ENCODE peak calls at places on chromosomes 11 and 22, in seven cellular contexts. E is AG09309; F is activated effector memory CD4-positive, alpha-beta T cell treated with anti-CD3 and anti-CD28 coated beads, Interleukin-2, amount 50 U/mL, for 16 hours; T is heart right ventricle; P is breast epithelium; I is activated CD8-positive, alpha-beta T cell treated with anti-CD3 and anti-CD28 coated beads for 36 hours; Z is stimulated activated CD8-positive, alpha-beta memory T cell treated with anti-CD3 and anti-CD28 coated beads, Interleukin-15, amount 100 ng/mL, for 24 hours. R is an unnamed sample.

GRCh38 chr11:13772223-13773046 is 104.0 kb downstream of the FAR1 start:
- DNase-seq in F (no peak), T (peak), Z (no peak), P (no peak), E (peak), I (peak), R (peak)

GRCh38 chr11:12029738-12030363 is 21.4 kb upstream of the DKK3 start:
- DNase-seq in F (no peak), T (no peak), Z (no peak), P (no peak), E (no peak), I (no peak), R (no peak)

GRCh38 chr11:70448983-70449567 is 50.7 kb downstream of the CTTN start:
- DNase-seq in F (no peak), T (no peak), I (no peak), Z (no peak), P (no peak), E (no peak), R (peak)

GRCh38 chr11:112745958-112746357 is 215.3 kb upstream of the NCAM1 start:
- DNase-seq in F (no peak), I (no peak), E (no peak), Z (no peak), P (no peak), T (no peak), R (no peak)

GRCh38 chr22:36036167-36036624 is 7.6 kb upstream of the RBFOX2 start:
- DNase-seq in E (no peak), I (no peak), Z (no peak), T (no peak), P (no peak), F (no peak), R (no peak)

GRCh38 chr11:11373934-11374333 is 20.9 kb upstream of the CSNK2A3 start:
- DNase-seq in F (no peak), T (no peak), Z (no peak), I (no peak), E (no peak), P (no peak), R (no peak)

GRCh38 chr11:19018901-19019300 is 41.6 kb downstream of the MRGPRX2 start:
- DNase-seq in F (no peak), P (no peak), I (no peak), E (no peak), T (no peak), Z (no peak), R (no peak)

GRCh38 chr11:84165139-84165538 is 879.0 kb upstream of the CCDC90B start:
- DNase-seq in Z (no peak), E (no peak), I (no peak), T (no peak), F (no peak), P (no peak), R (no peak)

GRCh38 chr22:20239951-20240773 is 28.0 kb downstream of the RTN4R start:
- DNase-seq in T (peak), F (no peak), E (no peak), I (no peak), P (no peak), Z (no peak), R (peak)

GRCh38 chr11:35588627-35589026 is 29.6 kb upstream of the FJX1 start:
- DNase-seq in I (no peak), P (no peak), F (no peak), Z (no peak), E (no peak), T (no peak), R (no peak)

GRCh38 chr11:2099523-2100316 is 39.5 kb downstream of the IGF2 start:
- DNase-seq in T (no peak), I (no peak), F (peak), E (no peak), Z (no peak), P (peak), R (no peak)

GRCh38 chr11:96464695-96465307 is 75.0 kb downstream of the JRKL start:
- DNase-seq in T (no peak), I (no peak), Z (no peak), E (peak), F (no peak), P (no peak), R (peak)

GRCh38 chr22:49763138-49763537 is 64.5 kb downstream of the BRD1 start:
- DNase-seq in T (no peak), P (peak), F (no peak), I (no peak), E (no peak), Z (no peak), R (no peak)

GRCh38 chr11:66051371-66051765 is 796 bp upstream of the SF3B2 start:
- DNase-seq in Z (no peak), E (no peak), I (no peak), P (no peak), T (no peak), F (no peak), R (no peak)

GRCh38 chr11:133040289-133040893 is 491.9 kb downstream of the OPCML start:
- DNase-seq in T (no peak), P (no peak), I (no peak), E (no peak), F (no peak), Z (no peak), R (no peak)

GRCh38 chr11:44574620-44575287 is 9.3 kb downstream of the CD82 start:
- DNase-seq in Z (no peak), E (peak), P (no peak), F (peak), I (peak), T (no peak), R (peak)

GRCh38 chr22:21587803-21588611 is 20.5 kb downstream of the UBE2L3 start:
- DNase-seq in E (no peak), P (no peak), T (no peak), I (peak), F (peak), Z (no peak), R (no peak)

GRCh38 chr11:103872748-103873147 is 163.7 kb upstream of the DDI1 start:
- DNase-seq in P (no peak), I (no peak), E (no peak), Z (no peak), T (no peak), F (no peak), R (no peak)

GRCh38 chr22:49081261-49081666 is 746.4 kb downstream of the BRD1 start:
- DNase-seq in Z (no peak), P (no peak), T (no peak), I (no peak), F (no peak), E (no peak), R (no peak)